ENCODE peak calls at places on chromosomes 5 and 9, in eight cellular contexts. M is ovary, O is suprapubic skin, H is thyroid gland, L is transverse colon, V is IMR-90, A is heart left ventricle, S is testis. D is an unnamed sample.

GRCh38 chr9:116767219-116767618 is 80.1 kb downstream of the TRIM32 start:
- DNase-seq in L (no peak), H (no peak), A (no peak), M (no peak), S (no peak), O (no peak), V (no peak), D (no peak)

GRCh38 chr5:139745121-139745799 is 50.3 kb upstream of the PSD2 start:
- DNase-seq in V (peak), H (peak), M (peak), S (no peak), A (peak), L (no peak), O (no peak), D (no peak)

GRCh38 chr5:126938461-126938860 is 91.9 kb downstream of the MARCHF3 start:
- DNase-seq in L (no peak), M (no peak), A (no peak), H (no peak), V (peak), S (no peak), O (no peak), D (no peak)

GRCh38 chr5:56279291-56279690 is 46.2 kb upstream of the ANKRD55 start:
- DNase-seq in S (no peak), M (no peak), H (peak), O (no peak), L (no peak), A (peak), V (no peak), D (no peak)

GRCh38 chr5:87844449-87844848 is 424.2 kb downstream of the TMEM161B start:
- DNase-seq in V (no peak), O (no peak), H (no peak), L (no peak), S (no peak), A (no peak), M (no peak), D (no peak)

GRCh38 chr9:33782395-33783152 is 12.8 kb upstream of the PRSS3 start:
- DNase-seq in A (no peak), L (no peak), V (peak), M (no peak), O (no peak), S (no peak), H (no peak), D (no peak)

GRCh38 chr5:92504346-92504745 is 1076.7 kb downstream of the NR2F1-AS1 start:
- DNase-seq in A (no peak), O (no peak), L (no peak), H (no peak), S (no peak), V (peak), M (no peak), D (no peak)

GRCh38 chr9:101421653-101422065 is 13.9 kb downstream of the ALDOB start:
- DNase-seq in L (no peak), O (no peak), H (no peak), A (peak), V (no peak), M (no peak), S (peak), D (peak)

GRCh38 chr5:92147263-92147662 is 764.1 kb upstream of the ARRDC3 start:
- DNase-seq in O (no peak), H (peak), M (no peak), V (no peak), S (no peak), L (no peak), A (no peak), D (no peak)

GRCh38 chr5:173458819-173459218 is 130.6 kb upstream of the STC2 start:
- DNase-seq in V (peak), S (no peak), H (no peak), L (no peak), M (no peak), O (no peak), A (no peak), D (no peak)

GRCh38 chr9:99139868-99140267 is 35.0 kb downstream of the TGFBR1 start:
- DNase-seq in M (no peak), V (no peak), L (no peak), H (no peak), A (no peak), S (no peak), O (no peak), D (no peak)

GRCh38 chr5:169921370-169921769 is 58.9 kb downstream of the INSYN2B start:
- DNase-seq in M (no peak), O (no peak), A (no peak), S (no peak), L (no peak), H (no peak), V (no peak), D (no peak)

GRCh38 chr5:159095218-159095617 is 4.5 kb downstream of the EBF1 start:
- DNase-seq in V (no peak), S (no peak), O (no peak), M (peak), L (no peak), H (no peak), A (no peak), D (no peak)

GRCh38 chr5:61638476-61638875 is 306.4 kb downstream of the ZSWIM6 start:
- DNase-seq in V (no peak), O (no peak), L (no peak), S (peak), M (no peak), A (peak), H (peak), D (peak)

GRCh38 chr9:113634597-113635515 is 171.3 kb downstream of the RGS3 start:
- DNase-seq in O (peak), S (no peak), L (no peak), M (peak), A (no peak), V (peak), H (no peak), D (peak)

GRCh38 chr9:27292646-27293045 is 4.3 kb downstream of the EQTN start:
- DNase-seq in L (no peak), S (no peak), A (no peak), O (peak), M (no peak), H (no peak), V (peak), D (no peak)

GRCh38 chr5:94849821-94850736 is 231.6 kb downstream of the SLF1 start:
- DNase-seq in L (no peak), H (peak), V (peak), A (no peak), S (no peak), O (no peak), M (no peak), D (no peak)

GRCh38 chr9:81113408-81114124 is 575.8 kb downstream of the TLE1 start:
- DNase-seq in H (no peak), A (no peak), O (no peak), S (no peak), L (no peak), V (no peak), M (no peak), D (no peak)

GRCh38 chr9:32837551-32838058 is 54.3 kb downstream of the TMEM215 start:
- DNase-seq in L (no peak), O (no peak), A (no peak), V (no peak), S (no peak), M (no peak), H (no peak), D (no peak)

GRCh38 chr9:76634356-76635054 is 129.7 kb upstream of the PCA3 start:
- DNase-seq in S (no peak), A (no peak), O (no peak), L (no peak), V (peak), M (no peak), H (no peak), D (no peak)

GRCh38 chr5:140148508-140148907 is 22.8 kb downstream of the IGIP start:
- DNase-seq in H (peak), M (no peak), O (no peak), A (no peak), L (no peak), V (no peak), S (no peak), D (no peak)

GRCh38 chr9:75085640-75086039 is 2.3 kb downstream of the NMRK1 start:
- DNase-seq in S (no peak), M (no peak), O (no peak), H (no peak), A (no peak), L (no peak), V (no peak), D (no peak)

GRCh38 chr5:53246042-53246836 is 136.7 kb upstream of the MOCS2 start:
- DNase-seq in V (peak), A (no peak), L (no peak), M (no peak), S (no peak), O (no peak), H (no peak), D (no peak)

GRCh38 chr9:134642385-134643181 is 980 bp downstream of the COL5A1 start:
- DNase-seq in O (peak), M (peak), V (peak), L (peak), S (peak), H (peak), A (peak), D (no peak)

GRCh38 chr9:38110476-38110875 is 41.4 kb upstream of the SHB start:
- DNase-seq in A (no peak), V (no peak), S (no peak), L (no peak), O (no peak), H (no peak), M (no peak), D (no peak)

GRCh38 chr5:143968071-143968878 is 156.3 kb downstream of the HMHB1 start:
- DNase-seq in V (peak), H (peak), M (no peak), S (no peak), A (no peak), L (no peak), O (no peak), D (no peak)

GRCh38 chr5:117623042-117623815 is 1048.6 kb upstream of the SEMA6A start:
- DNase-seq in L (no peak), M (no peak), H (no peak), V (peak), S (peak), A (no peak), O (no peak), D (no peak)

GRCh38 chr5:109558364-109558763 is 131.4 kb upstream of the MAN2A1 start:
- DNase-seq in S (no peak), M (no peak), H (no peak), O (no peak), L (no peak), V (no peak), A (no peak), D (no peak)

GRCh38 chr9:13993482-13994267 is 320.3 kb downstream of the NFIB start:
- DNase-seq in A (no peak), S (no peak), L (no peak), V (no peak), O (no peak), M (no peak), H (no peak), D (no peak)

GRCh38 chr5:36571643-36572042 is 34.8 kb upstream of the SLC1A3 start:
- DNase-seq in H (no peak), L (no peak), S (no peak), V (no peak), A (no peak), O (no peak), M (no peak), D (no peak)

GRCh38 chr5:148909001-148909400 is 82.6 kb downstream of the ADRB2 start:
- DNase-seq in H (no peak), O (no peak), A (no peak), V (peak), S (no peak), L (no peak), M (no peak), D (no peak)

GRCh38 chr9:2018162-2018643 is 3.1 kb downstream of the SMARCA2 start:
- DNase-seq in A (no peak), V (no peak), O (no peak), H (no peak), S (peak), L (no peak), M (no peak), D (no peak)

GRCh38 chr9:2017459-2018161 is 2.5 kb downstream of the SMARCA2 start:
- DNase-seq in M (peak), H (peak), O (peak), L (peak), A (peak), V (peak), S (peak), D (peak)

GRCh38 chr9:2015581-2016410 is 649 bp downstream of the SMARCA2 start:
- DNase-seq in H (peak), S (peak), O (peak), M (peak), L (peak), A (peak), V (peak), D (peak)

GRCh38 chr9:2016411-2017208 is 1.5 kb downstream of the SMARCA2 start:
- DNase-seq in H (peak), L (peak), A (peak), O (peak), V (peak), M (peak), S (peak), D (peak)

GRCh38 chr9:2017209-2017458 is 2.0 kb downstream of the SMARCA2 start:
- DNase-seq in V (peak), O (no peak), H (no peak), A (no peak), M (no peak), L (no peak), S (no peak), D (no peak)
- TF ChIP-seq POLR2A in V (no peak), O (no peak), H (no peak), A (no peak), M (no peak), L (no peak), S (no peak), D (no peak)

GRCh38 chr5:15333091-15333490 is 166.9 kb upstream of the FBXL7 start:
- DNase-seq in O (no peak), M (no peak), L (no peak), H (no peak), V (no peak), S (no peak), A (no peak), D (no peak)

DNA sequence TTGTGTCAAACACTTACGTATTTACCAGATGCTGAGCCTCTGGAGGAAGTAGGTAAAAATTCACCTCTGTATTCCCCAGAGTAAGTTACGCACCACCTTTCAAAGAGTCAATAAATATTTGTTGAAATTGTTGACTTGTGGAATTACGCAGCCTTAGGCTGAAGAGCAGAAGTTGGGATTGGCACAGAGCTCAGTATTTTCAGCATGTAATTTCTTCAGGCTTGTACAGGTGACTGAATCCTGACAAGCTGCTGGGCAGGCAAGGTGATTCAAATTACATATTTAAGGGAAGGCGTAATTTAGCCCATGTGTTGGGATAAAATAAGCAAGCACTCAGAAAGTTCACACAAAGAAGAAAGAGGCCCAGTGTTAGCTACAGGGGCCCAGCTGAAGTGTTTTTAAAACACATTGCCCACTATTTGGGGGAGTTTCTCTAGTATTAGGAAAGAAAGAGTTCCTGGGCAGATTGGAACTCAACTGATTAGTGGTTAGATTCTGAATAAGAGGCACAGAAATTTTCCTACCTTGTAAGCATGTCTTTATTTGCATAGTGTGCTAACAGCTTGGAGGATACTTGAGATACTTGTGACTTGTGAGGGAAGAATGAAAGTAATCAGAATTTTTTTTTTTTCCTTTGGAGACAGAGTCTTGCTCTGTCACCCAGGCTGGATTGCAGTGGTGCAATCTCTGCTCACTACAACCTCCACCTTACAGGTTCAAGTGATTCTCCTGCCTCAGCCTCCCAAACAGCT is 165.3 kb upstream of the FBXL7 start:
- DNase-seq in V (no peak), M (no peak), S (no peak), H (no peak), L (no peak), O (no peak), A (no peak), D (no peak)
- H3K27ac ChIP-seq in V (no peak), M (no peak), S (no peak), H (peak), L (no peak), O (no peak), A (no peak), D (peak)

DNA sequence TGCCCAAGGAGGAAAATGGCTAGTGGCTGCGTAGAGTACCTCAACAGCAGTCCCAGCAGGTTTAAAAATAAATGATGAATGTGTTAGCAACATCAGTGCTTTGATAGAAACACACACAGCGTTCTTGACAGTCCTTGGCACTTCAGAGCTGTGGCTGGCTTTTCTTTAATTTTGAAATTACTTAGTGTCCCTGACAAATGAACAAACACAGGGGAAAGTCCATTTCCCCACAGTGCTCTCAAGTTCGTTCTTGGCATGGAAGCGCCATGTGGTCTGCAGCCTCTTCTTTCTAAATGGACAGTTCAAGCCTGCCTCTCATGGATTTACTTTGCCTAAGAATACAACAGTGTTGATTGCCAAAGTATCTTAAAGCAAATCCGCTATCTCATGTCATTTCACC is 102.2 kb downstream of the ADAMTS12 start:
- DNase-seq in A (no peak), L (no peak), H (no peak), S (no peak), V (no peak), M (no peak), O (no peak), D (no peak)
- TF ChIP-seq POLR2A in A (no peak), L (no peak), H (no peak), S (no peak), V (no peak), M (no peak), O (no peak), D (no peak)

GRCh38 chr5:72667708-72668107 is 148.8 kb upstream of the TNPO1 start:
- DNase-seq in L (no peak), O (no peak), A (no peak), M (no peak), V (no peak), S (no peak), H (no peak), D (no peak)
- H3K27ac ChIP-seq in L (no peak), O (no peak), A (no peak), M (no peak), V (no peak), S (no peak), H (no peak), D (no peak)

DNA sequence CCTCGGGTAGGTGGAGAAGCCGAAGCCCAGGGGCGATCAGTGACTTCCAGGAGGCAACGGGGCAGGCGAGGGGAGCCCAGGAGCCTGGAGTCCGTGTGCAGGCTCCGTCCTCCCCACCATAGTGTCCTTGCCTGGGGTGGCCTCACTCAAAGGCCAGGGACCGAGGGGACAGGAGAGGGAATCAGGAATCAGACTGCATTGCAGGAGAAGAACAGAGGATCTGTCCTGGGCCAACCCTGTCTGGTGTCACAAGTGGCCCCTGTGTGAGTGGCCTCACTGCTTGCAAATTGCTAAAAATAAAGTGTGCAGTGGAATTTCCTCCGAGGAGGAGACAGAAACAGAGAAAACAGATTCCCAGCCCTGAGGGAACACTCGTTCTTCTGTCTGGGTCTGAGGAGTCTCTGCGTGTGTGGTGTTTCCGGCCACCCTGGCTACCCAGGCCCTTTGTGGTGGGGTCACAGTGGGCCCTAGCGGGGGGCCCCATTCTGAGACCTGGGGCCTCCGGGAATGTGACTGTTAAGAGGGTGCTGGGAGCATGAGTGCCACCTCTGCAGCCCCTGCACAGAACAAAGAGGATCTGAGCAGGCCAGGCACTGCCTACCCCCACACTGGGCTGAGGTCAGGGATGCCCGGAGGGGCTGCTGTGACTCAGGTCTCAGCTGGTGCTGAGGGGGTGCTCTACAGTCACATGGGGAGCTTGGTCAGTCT is 7.5 kb downstream of the TRAF1 start:
- DNase-seq in A (peak), V (no peak), H (no peak), O (no peak), S (peak), L (no peak), M (no peak), D (no peak)
- TF ChIP-seq POLR2A in A (no peak), V (no peak), H (no peak), O (no peak), S (no peak), L (no peak), M (no peak), D (no peak)

GRCh38 chr9:93567271-93567959 is 9.0 kb upstream of the PHF2 start:
- DNase-seq in O (peak), V (no peak), H (peak), M (no peak), S (peak), L (no peak), A (no peak), D (no peak)
- H3K27ac ChIP-seq in O (peak), V (peak), H (peak), M (no peak), S (peak), L (peak), A (peak), D (peak)

DNA sequence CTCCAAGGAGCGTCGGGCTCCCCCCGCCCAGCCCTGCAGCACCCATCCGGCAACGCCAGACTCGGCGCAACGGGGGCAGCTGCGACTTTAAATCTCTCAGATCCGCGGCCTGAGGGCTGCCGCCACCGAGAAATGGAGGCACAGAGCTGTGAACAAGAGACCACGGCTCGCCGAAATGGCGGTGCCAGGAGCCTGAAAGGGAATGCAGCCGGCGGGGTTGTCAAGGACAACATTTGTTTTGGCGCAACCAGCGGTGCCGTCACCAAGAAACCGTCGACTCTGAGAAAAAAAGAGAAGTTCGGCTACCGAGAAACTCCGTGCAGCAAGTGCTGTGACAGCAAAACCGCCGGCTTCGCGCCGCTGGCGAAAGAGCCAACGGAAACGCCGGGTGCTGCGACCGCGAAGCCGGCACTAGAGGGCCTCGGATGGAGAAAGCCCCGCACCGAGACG is 2.1 kb upstream of the ANXA2R start:
- DNase-seq in M (peak), L (peak), O (peak), H (peak), S (peak), V (peak), A (peak), D (peak)
- TF ChIP-seq POLR2A in M (no peak), L (peak), O (peak), H (no peak), S (no peak), V (no peak), A (no peak), D (peak)

D was measured in right lobe of liver.